ENCODE peak calls at places on chromosomes 7 and 10, in eight cellular contexts. One of them, this sample, is unnamed.

GRCh38 chr7:79055722-79056415 is 397.6 kb downstream of the MAGI2 start:
- DNase-seq in SK-N-SH: no peak
- DNase-seq in HepG2: peak
- DNase-seq in HCT116: peak
- DNase-seq in SK-N-MC: no peak
- DNase-seq in GM12878: no peak
- DNase-seq in H1: no peak
- DNase-seq in K562: no peak
- DNase-seq in this sample: no peak

GRCh38 chr7:131787101-131787500 is 230.7 kb upstream of the PODXL start:
- DNase-seq in HepG2: no peak
- DNase-seq in SK-N-MC: no peak
- DNase-seq in SK-N-SH: no peak
- DNase-seq in H1: no peak
- DNase-seq in GM12878: no peak
- DNase-seq in HCT116: no peak
- DNase-seq in K562: no peak
- DNase-seq in this sample: no peak

GRCh38 chr10:80265740-80266512 is 23.5 kb downstream of the MAT1A start:
- DNase-seq in SK-N-SH: no peak
- DNase-seq in H1: no peak
- DNase-seq in K562: no peak
- DNase-seq in GM12878: no peak
- DNase-seq in SK-N-MC: no peak
- DNase-seq in HCT116: no peak
- DNase-seq in HepG2: no peak
- DNase-seq in this sample: no peak

GRCh38 chr10:12535656-12536055 is 186.3 kb downstream of the CAMK1D start:
- DNase-seq in SK-N-SH: no peak
- DNase-seq in SK-N-MC: no peak
- DNase-seq in GM12878: no peak
- DNase-seq in HepG2: no peak
- DNase-seq in K562: no peak
- DNase-seq in H1: no peak
- DNase-seq in HCT116: no peak
- DNase-seq in this sample: no peak

GRCh38 chr10:110504111-110504735 is 6.5 kb downstream of the DUSP5 start:
- DNase-seq in GM12878: peak
- DNase-seq in K562: peak
- DNase-seq in HCT116: no peak
- DNase-seq in HepG2: no peak
- DNase-seq in SK-N-SH: no peak
- DNase-seq in SK-N-MC: no peak
- DNase-seq in H1: no peak
- DNase-seq in this sample: peak

GRCh38 chr7:114922652-114923402 is 933 bp downstream of the MDFIC start:
- DNase-seq in HepG2: no peak
- DNase-seq in SK-N-SH: peak
- DNase-seq in GM12878: no peak
- DNase-seq in HCT116: no peak
- DNase-seq in SK-N-MC: no peak
- DNase-seq in K562: no peak
- DNase-seq in H1: no peak
- DNase-seq in this sample: peak

GRCh38 chr10:117967149-117967548 is 79.6 kb downstream of the RAB11FIP2 start:
- DNase-seq in HepG2: no peak
- DNase-seq in HCT116: no peak
- DNase-seq in SK-N-SH: no peak
- DNase-seq in H1: no peak
- DNase-seq in GM12878: no peak
- DNase-seq in K562: no peak
- DNase-seq in SK-N-MC: no peak
- DNase-seq in this sample: no peak

GRCh38 chr7:16421333-16422099 is at the start of gene CRPPA:
- DNase-seq in SK-N-SH: peak
- DNase-seq in HCT116: no peak
- DNase-seq in SK-N-MC: no peak
- DNase-seq in K562: peak
- DNase-seq in HepG2: peak
- DNase-seq in H1: no peak
- DNase-seq in GM12878: no peak
- DNase-seq in this sample: peak

GRCh38 chr7:141551080-141551772 is at the start of gene AGK:
- DNase-seq in HCT116: peak
- DNase-seq in SK-N-SH: peak
- DNase-seq in K562: peak
- DNase-seq in GM12878: no peak
- DNase-seq in SK-N-MC: no peak
- DNase-seq in HepG2: peak
- DNase-seq in H1: peak
- DNase-seq in this sample: peak

GRCh38 chr7:55100172-55100961 is 81.5 kb downstream of the EGFR start:
- DNase-seq in SK-N-MC: no peak
- DNase-seq in K562: no peak
- DNase-seq in GM12878: no peak
- DNase-seq in HepG2: no peak
- DNase-seq in HCT116: no peak
- DNase-seq in SK-N-SH: no peak
- DNase-seq in H1: no peak
- DNase-seq in this sample: no peak
- H3K9ac ChIP-seq in SK-N-MC: no peak
- H3K9ac ChIP-seq in K562: peak
- H3K9ac ChIP-seq in GM12878: no peak
- H3K9ac ChIP-seq in HepG2: no peak
- H3K9ac ChIP-seq in HCT116: no peak
- H3K9ac ChIP-seq in SK-N-SH: no peak
- H3K9ac ChIP-seq in H1: no peak
- H3K9ac ChIP-seq in this sample: no peak

DNA sequence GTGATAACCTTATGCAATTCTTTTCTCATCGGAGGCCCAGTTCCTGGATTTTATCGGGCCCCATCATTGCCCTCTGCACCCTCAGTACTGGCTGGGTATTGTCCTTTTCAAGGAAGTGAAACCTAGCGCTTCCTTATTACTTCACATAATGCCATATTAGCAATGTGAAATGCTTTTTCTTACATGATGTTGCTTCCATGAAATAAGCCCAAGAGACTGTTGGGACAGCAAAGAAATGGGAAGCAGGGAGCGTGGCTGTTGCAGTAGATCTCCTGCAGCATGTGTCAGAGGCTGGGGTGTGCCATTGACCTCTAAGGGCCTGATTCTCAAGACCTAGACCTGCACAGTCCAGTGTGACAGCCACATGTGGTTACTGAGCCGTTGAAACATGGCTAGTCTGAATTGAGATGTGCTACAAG is 8.1 kb downstream of the CHN2 start:
- DNase-seq in SK-N-SH: no peak
- DNase-seq in SK-N-MC: no peak
- DNase-seq in HepG2: no peak
- DNase-seq in K562: no peak
- DNase-seq in HCT116: no peak
- DNase-seq in H1: no peak
- DNase-seq in GM12878: no peak
- DNase-seq in this sample: no peak
- TF ChIP-seq POLR2AphosphoS5 in SK-N-SH: no peak
- TF ChIP-seq POLR2AphosphoS5 in SK-N-MC: no peak
- TF ChIP-seq POLR2AphosphoS5 in HepG2: no peak
- TF ChIP-seq POLR2AphosphoS5 in K562: no peak
- TF ChIP-seq POLR2AphosphoS5 in HCT116: no peak
- TF ChIP-seq POLR2AphosphoS5 in H1: no peak
- TF ChIP-seq POLR2AphosphoS5 in GM12878: no peak
- TF ChIP-seq POLR2AphosphoS5 in this sample: no peak

DNA sequence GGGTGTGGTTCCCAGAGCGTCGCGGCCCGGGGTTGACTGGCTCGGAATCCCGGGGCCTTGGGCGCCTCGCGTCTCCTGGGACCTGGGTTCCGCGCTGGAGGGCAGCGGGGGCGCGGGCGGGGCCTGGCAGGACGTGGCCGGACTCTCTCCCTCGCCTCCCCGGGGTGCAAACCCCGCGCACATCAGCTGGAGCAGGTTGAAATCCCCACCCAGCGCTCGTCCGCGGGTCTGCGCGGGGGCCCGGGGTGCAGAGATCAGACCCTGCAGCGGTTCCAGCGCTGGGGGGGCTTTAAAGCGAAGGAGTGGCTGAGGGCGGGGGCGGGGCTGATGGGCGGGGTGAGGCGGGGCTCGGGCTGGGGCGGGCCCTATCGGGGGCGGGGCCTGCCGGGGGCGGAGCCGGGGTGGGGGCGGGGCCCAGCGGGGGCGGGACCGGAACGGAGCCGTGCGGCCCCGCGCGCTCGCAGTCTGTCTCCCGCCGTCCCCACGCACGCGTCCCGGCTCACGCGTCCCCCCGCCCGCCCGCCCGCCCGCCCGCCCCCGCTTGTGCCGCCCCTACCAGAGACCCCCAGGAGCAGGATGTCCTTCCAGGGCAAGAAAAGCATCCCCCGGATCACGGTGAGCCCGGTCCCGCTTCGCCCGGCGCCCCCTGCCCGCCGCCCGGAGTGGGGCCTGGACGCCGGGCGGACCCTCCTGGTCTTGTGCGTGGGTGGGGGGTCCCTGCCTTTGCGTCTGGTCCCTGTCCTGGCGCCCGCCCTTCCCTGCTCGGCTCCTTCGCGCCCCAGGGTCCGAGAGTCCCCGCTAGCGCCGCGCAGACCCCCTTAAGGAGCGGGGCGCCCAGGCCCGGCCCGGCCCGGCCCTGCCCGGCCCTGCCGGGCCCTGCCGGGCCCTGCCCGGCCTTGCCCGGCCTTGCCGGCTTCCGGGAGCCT is at the start of gene DPYSL4:
- DNase-seq in HCT116: no peak
- DNase-seq in HepG2: no peak
- DNase-seq in SK-N-MC: no peak
- DNase-seq in K562: peak
- DNase-seq in GM12878: no peak
- DNase-seq in H1: no peak
- DNase-seq in SK-N-SH: peak
- DNase-seq in this sample: peak
- H3K9ac ChIP-seq in HCT116: no peak
- H3K9ac ChIP-seq in HepG2: no peak
- H3K9ac ChIP-seq in SK-N-MC: no peak
- H3K9ac ChIP-seq in K562: no peak
- H3K9ac ChIP-seq in GM12878: no peak
- H3K9ac ChIP-seq in H1: no peak
- H3K9ac ChIP-seq in SK-N-SH: peak
- H3K9ac ChIP-seq in this sample: peak

DNA sequence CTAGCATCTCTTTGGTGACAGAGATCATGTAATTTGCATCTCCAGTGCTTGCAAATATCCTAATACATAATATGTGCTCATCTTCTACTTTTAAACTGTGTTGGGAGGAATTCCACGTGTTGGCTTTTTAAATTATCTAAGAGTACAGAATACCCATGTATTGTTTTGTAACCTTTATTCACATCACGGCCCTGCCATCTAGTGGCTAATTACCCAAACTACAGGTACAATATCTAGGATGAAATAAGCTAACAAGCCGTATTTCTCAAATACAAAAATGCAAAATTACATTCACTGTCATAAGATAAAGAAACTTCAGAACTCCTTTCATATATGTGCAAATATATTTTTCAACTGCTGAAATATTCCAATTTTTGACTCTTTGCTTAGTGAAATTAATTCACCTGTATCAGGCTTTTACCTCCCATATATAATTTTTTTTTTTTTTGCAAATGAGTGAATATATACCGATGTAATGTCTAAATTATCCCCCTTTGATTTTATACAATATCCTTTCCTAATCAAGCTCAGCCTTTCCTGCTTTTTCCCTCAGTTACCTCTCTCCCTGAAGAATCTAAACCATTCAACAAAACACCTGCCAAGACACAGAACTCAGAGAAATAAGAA is 30.3 kb upstream of the LSM8 start:
- DNase-seq in H1: no peak
- DNase-seq in SK-N-MC: peak
- DNase-seq in HCT116: peak
- DNase-seq in GM12878: no peak
- DNase-seq in K562: peak
- DNase-seq in SK-N-SH: peak
- DNase-seq in HepG2: peak
- DNase-seq in this sample: peak
- TF ChIP-seq POLR2AphosphoS5 in H1: no peak
- TF ChIP-seq POLR2AphosphoS5 in SK-N-MC: no peak
- TF ChIP-seq POLR2AphosphoS5 in HCT116: no peak
- TF ChIP-seq POLR2AphosphoS5 in GM12878: no peak
- TF ChIP-seq POLR2AphosphoS5 in K562: no peak
- TF ChIP-seq POLR2AphosphoS5 in SK-N-SH: no peak
- TF ChIP-seq POLR2AphosphoS5 in HepG2: no peak
- TF ChIP-seq POLR2AphosphoS5 in this sample: no peak

GRCh38 chr10:128551475-128551874 is 425.3 kb upstream of the MKI67 start:
- DNase-seq in H1: no peak
- DNase-seq in HCT116: no peak
- DNase-seq in SK-N-SH: no peak
- DNase-seq in K562: no peak
- DNase-seq in GM12878: no peak
- DNase-seq in SK-N-MC: no peak
- DNase-seq in HepG2: no peak
- DNase-seq in this sample: no peak
- H3K9ac ChIP-seq in H1: no peak
- H3K9ac ChIP-seq in HCT116: no peak
- H3K9ac ChIP-seq in SK-N-SH: no peak
- H3K9ac ChIP-seq in K562: no peak
- H3K9ac ChIP-seq in GM12878: no peak
- H3K9ac ChIP-seq in SK-N-MC: no peak
- H3K9ac ChIP-seq in HepG2: no peak
- H3K9ac ChIP-seq in this sample: no peak

This sample was measured in endothelial cell of umbilical vein.